ENCODE peak calls at places on chromosomes 4 and X, in four cellular contexts. U, X, J and E are unnamed samples.

GRCh38 chrX:10050481-10050880 is 83.3 kb downstream of the CLDN34 start:
- DNase-seq in J (no peak), U (peak), X (no peak), E (no peak)

GRCh38 chrX:50903387-50904027 is 7.0 kb upstream of the BMP15 start:
- DNase-seq in X (peak), J (peak), U (no peak), E (peak)

GRCh38 chr4:106868381-106869035 is 167.6 kb downstream of the DKK2 start:
- DNase-seq in X (no peak), U (no peak), J (no peak), E (no peak)

GRCh38 chr4:102564399-102564921 is 63.3 kb downstream of the NFKB1 start:
- DNase-seq in U (no peak), X (no peak), J (no peak), E (no peak)

GRCh38 chr4:118983293-118983692 is 94.6 kb downstream of the SYNPO2 start:
- DNase-seq in U (no peak), J (no peak), X (no peak), E (no peak)

GRCh38 chr4:56742080-56742871 is 61.2 kb upstream of the HOPX start:
- DNase-seq in X (no peak), J (no peak), U (no peak), E (no peak)

GRCh38 chrX:17944833-17945497 is 83.9 kb upstream of the RAI2 start:
- DNase-seq in U (no peak), J (peak), X (peak), E (peak)

GRCh38 chrX:130120746-130121504 is 10.6 kb upstream of the ELF4 start:
- DNase-seq in X (peak), U (no peak), J (peak), E (peak)

GRCh38 chr4:105520819-105521790 is 31.3 kb upstream of the ARHGEF38 start:
- DNase-seq in X (peak), U (no peak), J (peak), E (peak)

GRCh38 chr4:26432419-26432818 is 57.9 kb downstream of the CCKAR start:
- DNase-seq in X (no peak), J (no peak), U (no peak), E (no peak)

GRCh38 chr4:26431461-26432165 is 58.7 kb downstream of the CCKAR start:
- DNase-seq in J (no peak), U (no peak), X (no peak), E (no peak)

GRCh38 chr4:26434030-26434639 is 56.1 kb downstream of the CCKAR start:
- DNase-seq in X (no peak), J (no peak), U (no peak), E (no peak)

GRCh38 chr4:26433556-26433955 is 56.7 kb downstream of the CCKAR start:
- DNase-seq in U (no peak), X (no peak), J (no peak), E (no peak)
- TF ChIP-seq PHF8 in U (no peak), X (no peak), J (no peak), E (no peak)

GRCh38 chr4:126859314-126859713 is 773.4 kb upstream of the INTU start:
- DNase-seq in J (no peak), U (no peak), X (no peak), E (no peak)
- TF ChIP-seq PHF8 in J (no peak), U (no peak), X (no peak), E (no peak)

DNA sequence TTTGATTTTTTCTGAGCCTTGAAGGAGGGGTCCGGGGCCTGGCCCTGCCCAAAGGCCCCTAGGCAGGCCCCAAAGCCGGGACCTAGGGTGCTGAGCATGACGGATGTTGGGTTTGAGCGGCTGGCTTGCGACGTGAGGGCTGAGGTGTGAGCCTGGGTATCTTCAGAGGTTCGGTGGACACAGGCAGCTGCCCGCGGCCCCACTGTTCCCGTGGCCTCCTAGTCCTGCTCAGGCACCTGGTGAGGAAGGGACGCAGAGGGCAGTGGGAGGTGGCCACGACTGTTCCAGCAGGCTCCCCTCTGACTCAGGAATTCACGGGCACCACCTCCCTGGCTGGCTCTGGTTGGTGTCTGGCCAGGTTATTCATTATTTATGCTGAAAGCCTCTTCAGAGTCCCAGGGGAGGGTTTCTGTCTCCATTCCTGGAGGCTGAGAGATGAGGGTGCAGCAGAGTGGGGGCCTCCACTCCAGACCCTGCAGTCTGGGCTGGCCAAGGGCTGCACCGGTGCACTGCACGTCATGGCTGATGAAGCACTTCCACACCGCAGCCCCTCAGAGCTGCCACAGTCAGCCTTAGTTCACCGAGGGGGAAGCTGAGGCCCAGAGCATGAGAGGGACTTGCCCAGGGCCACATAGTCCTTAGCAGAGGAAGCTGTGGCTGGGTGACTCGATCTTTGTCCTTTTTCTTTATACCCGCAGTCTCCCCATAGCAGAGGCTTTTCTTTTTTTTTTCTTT is 2.2 kb downstream of the MSANTD1 start:
- DNase-seq in X (no peak), J (no peak), U (no peak), E (no peak)
- TF ChIP-seq PHF8 in X (no peak), J (no peak), U (no peak), E (no peak)

GRCh38 chr4:69763233-69763632 is 2.8 kb upstream of the SULT1B1 start:
- DNase-seq in X (no peak), U (no peak), J (no peak), E (no peak)

GRCh38 chr4:69757464-69757863 is 3.0 kb downstream of the SULT1B1 start:
- DNase-seq in U (no peak), J (no peak), X (no peak), E (no peak)

GRCh38 chr4:69759189-69759604 is 1.2 kb downstream of the SULT1B1 start:
- DNase-seq in X (no peak), U (no peak), J (peak), E (no peak)

GRCh38 chr4:69764311-69764710 is 3.9 kb upstream of the SULT1B1 start:
- DNase-seq in X (no peak), J (no peak), U (no peak), E (no peak)

GRCh38 chr4:69760455-69760854 is at the start of gene SULT1B1:
- DNase-seq in J (no peak), X (no peak), U (no peak), E (no peak)
- TF ChIP-seq PHF8 in J (no peak), X (no peak), U (no peak), E (no peak)

GRCh38 chr4:24589448-24589847 is 5.1 kb upstream of the DHX15 start:
- DNase-seq in J (no peak), X (no peak), U (no peak), E (no peak)
- TF ChIP-seq PHF8 in J (no peak), X (no peak), U (no peak), E (no peak)

DNA sequence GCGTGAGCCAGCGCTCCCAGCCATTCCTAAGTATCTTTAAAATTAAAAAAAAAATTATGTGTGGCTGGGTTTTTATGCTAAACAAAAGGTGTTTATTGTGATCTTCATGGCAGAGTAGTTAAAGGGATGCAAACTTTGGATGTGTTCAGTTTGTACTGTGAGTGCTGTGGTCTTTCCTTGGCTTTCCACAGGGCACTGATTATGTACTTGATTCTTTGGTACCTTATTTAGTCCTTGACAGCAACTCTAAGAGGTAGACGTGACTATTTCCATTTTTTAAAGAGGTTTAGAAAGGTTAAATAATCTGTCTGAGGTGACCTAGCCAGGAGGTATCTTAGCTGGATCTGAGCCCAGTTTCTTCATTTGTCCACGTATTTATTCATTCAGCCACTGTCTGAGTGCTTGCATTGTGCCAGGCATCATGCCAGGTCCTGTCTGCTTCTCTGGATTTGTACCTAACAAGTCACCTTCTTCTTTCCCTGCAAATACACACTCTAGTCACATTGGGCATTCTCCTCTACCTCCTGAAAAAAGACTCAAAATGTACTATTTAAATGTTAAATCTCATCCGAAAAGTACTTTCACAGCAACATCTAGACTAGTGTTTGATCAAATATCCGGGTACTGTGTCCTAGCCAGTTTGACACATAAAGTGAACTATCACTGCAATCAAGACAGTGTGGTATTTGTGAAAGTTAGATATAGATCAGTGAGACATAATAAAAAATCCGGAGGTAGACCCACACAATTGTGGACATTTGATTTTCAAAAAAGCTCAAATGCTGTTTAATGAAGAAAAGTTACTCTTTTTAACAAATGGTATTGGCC is 31.5 kb downstream of the WWC2 start:
- DNase-seq in U (no peak), J (peak), X (no peak), E (no peak)
- TF ChIP-seq PHF8 in U (no peak), J (no peak), X (no peak), E (no peak)

GRCh38 chr4:175705407-175705806 is 106.7 kb downstream of the GPM6A start:
- DNase-seq in J (no peak), X (no peak), U (no peak), E (no peak)
- TF ChIP-seq PHF8 in J (no peak), X (no peak), U (no peak), E (no peak)

GRCh38 chr4:182916483-182917181 is 554 bp downstream of the DCTD start:
- DNase-seq in J (peak), U (no peak), X (no peak), E (no peak)
- TF ChIP-seq PHF8 in J (peak), U (peak), X (no peak), E (peak)